ENCODE peak calls at places on chromosomes 2 and 18, in five cellular contexts. Z, I, Y, W and Q are unnamed samples.
A peak's percentile ranks its signal among the peaks of the same experiment; 100 is the strongest.

GRCh38 chr2:235011607-235011928 is 59.8 kb downstream of the SH3BP4 start:
- DNase-seq in Z (peak; percentile 77), I (no peak), Y (no peak), W (no peak), Q (no peak)

GRCh38 chr18:79200546-79201268 is 131.5 kb downstream of the ATP9B start:
- DNase-seq in Z (peak; percentile 83), I (peak; percentile 63), Y (peak; percentile 20), W (peak; percentile 30), Q (peak; percentile 71)

GRCh38 chr2:215428060-215428910 is 7.6 kb downstream of the FN1 start:
- DNase-seq in Z (no peak), I (no peak), Y (peak; percentile 13), W (no peak), Q (no peak)

GRCh38 chr2:134679740-134680139 is 39.1 kb downstream of the TMEM163 start:
- DNase-seq in Z (no peak), I (no peak), Y (no peak), W (peak; percentile 19), Q (no peak)

GRCh38 chr2:39024833-39025232 is 96.0 kb downstream of the SOS1 start:
- DNase-seq in Z (no peak), I (no peak), Y (peak; percentile 50), W (no peak), Q (no peak)

GRCh38 chr2:241560181-241560882 is 1.8 kb downstream of the BOK start:
- DNase-seq in Z (peak; percentile 52), I (no peak), Y (no peak), W (no peak), Q (no peak)

GRCh38 chr2:159875083-159875482 is 77.1 kb upstream of the CD302 start:
- DNase-seq in Z (no peak), I (no peak), Y (no peak), W (no peak), Q (no peak)

GRCh38 chr2:24613154-24613814 is 122.2 kb downstream of the NCOA1 start:
- DNase-seq in Z (peak; percentile 82), I (no peak), Y (peak; percentile 5), W (peak; percentile 0), Q (no peak)

GRCh38 chr2:138846216-138846821 is 66.1 kb upstream of the NXPH2 start:
- DNase-seq in Z (no peak), I (no peak), Y (no peak), W (no peak), Q (no peak)

GRCh38 chr2:27804146-27804545 is 32.6 kb downstream of the MRPL33 start:
- DNase-seq in Z (no peak), I (no peak), Y (peak; percentile 66), W (no peak), Q (no peak)

GRCh38 chr18:38318416-38318815 is 752.8 kb upstream of the CELF4 start:
- DNase-seq in Z (no peak), I (no peak), Y (no peak), W (no peak), Q (no peak)

GRCh38 chr2:145022671-145023330 is 502.9 kb upstream of the ZEB2 start:
- DNase-seq in Z (no peak), I (no peak), Y (peak; percentile 93), W (no peak), Q (no peak)

GRCh38 chr18:11391636-11392035 is 217.8 kb upstream of the SLC35G4 start:
- DNase-seq in Z (no peak), I (no peak), Y (peak; percentile 22), W (no peak), Q (no peak)

GRCh38 chr2:42835577-42836371 is 43.4 kb upstream of the HAAO start:
- DNase-seq in Z (no peak), I (peak; percentile 85), Y (peak; percentile 100), W (no peak), Q (peak; percentile 37)

GRCh38 chr2:109285244-109285651 is 156.2 kb downstream of the SH3RF3 start:
- DNase-seq in Z (no peak), I (no peak), Y (peak; percentile 80), W (no peak), Q (no peak)

GRCh38 chr18:62334110-62334509 is 9.0 kb downstream of the TNFRSF11A start:
- DNase-seq in Z (no peak), I (no peak), Y (peak; percentile 36), W (no peak), Q (no peak)

GRCh38 chr2:200913654-200914053 is 24.5 kb downstream of the NIF3L1 start:
- DNase-seq in Z (no peak), I (no peak), Y (peak; percentile 60), W (no peak), Q (no peak)

GRCh38 chr2:53668624-53669026 is 99.0 kb upstream of the CHAC2 start:
- DNase-seq in Z (no peak), I (no peak), Y (peak; percentile 17), W (no peak), Q (no peak)

GRCh38 chr2:201458381-201458780 is 6.8 kb downstream of the STRADB start:
- DNase-seq in Z (no peak), I (no peak), Y (no peak), W (no peak), Q (no peak)

GRCh38 chr2:119751706-119752105 is 8.0 kb upstream of the PTPN4 start:
- DNase-seq in Z (no peak), I (no peak), Y (no peak), W (no peak), Q (no peak)

GRCh38 chr2:171814883-171815282 is 79.2 kb downstream of the SLC25A12 start:
- DNase-seq in Z (no peak), I (no peak), Y (no peak), W (no peak), Q (no peak)

GRCh38 chr2:202165945-202166344 is 72.5 kb downstream of the SUMO1 start:
- DNase-seq in Z (no peak), I (no peak), Y (peak; percentile 62), W (no peak), Q (no peak)

GRCh38 chr18:76450912-76451421 is 44.1 kb downstream of the ZNF516 start:
- DNase-seq in Z (peak; percentile 70), I (peak; percentile 64), Y (peak; percentile 70), W (no peak), Q (no peak)

GRCh38 chr2:54012538-54013141 is 41.8 kb upstream of the PSME4 start:
- DNase-seq in Z (no peak), I (no peak), Y (no peak), W (no peak), Q (no peak)

GRCh38 chr2:205692095-205692494 is 9.8 kb downstream of the NRP2 start:
- DNase-seq in Z (no peak), I (no peak), Y (peak; percentile 76), W (no peak), Q (no peak)

GRCh38 chr2:187552959-187553681 is 1.1 kb downstream of the TFPI start:
- DNase-seq in Z (no peak), I (no peak), Y (peak; percentile 77), W (no peak), Q (no peak)

GRCh38 chr2:39128919-39129391 is 8.1 kb upstream of the SOS1 start:
- DNase-seq in Z (no peak), I (no peak), Y (no peak), W (peak; percentile 25), Q (no peak)

GRCh38 chr18:48897531-48897930 is 53.2 kb downstream of the SMAD7 start:
- DNase-seq in Z (no peak), I (no peak), Y (no peak), W (no peak), Q (no peak)
- H3K4me3 ChIP-seq in Z (no peak overlapping the region), I (no peak overlapping the region), Y (no peak overlapping the region), W (no peak overlapping the region), Q (no peak overlapping the region)

GRCh38 chr18:34990571-34990970 is 50.6 kb upstream of the MAPRE2 start:
- DNase-seq in Z (no peak), I (peak; percentile 24), Y (peak; percentile 42), W (no peak), Q (no peak)

GRCh38 chr18:34991561-34991960 is 49.7 kb upstream of the MAPRE2 start:
- DNase-seq in Z (no peak), I (no peak), Y (no peak), W (no peak), Q (no peak)

GRCh38 chr18:34993289-34993688 is 47.9 kb upstream of the MAPRE2 start:
- DNase-seq in Z (no peak), I (no peak), Y (no peak), W (no peak), Q (no peak)

GRCh38 chr18:34995746-34996145 is 45.5 kb upstream of the MAPRE2 start:
- DNase-seq in Z (no peak), I (no peak), Y (no peak), W (no peak), Q (no peak)

DNA sequence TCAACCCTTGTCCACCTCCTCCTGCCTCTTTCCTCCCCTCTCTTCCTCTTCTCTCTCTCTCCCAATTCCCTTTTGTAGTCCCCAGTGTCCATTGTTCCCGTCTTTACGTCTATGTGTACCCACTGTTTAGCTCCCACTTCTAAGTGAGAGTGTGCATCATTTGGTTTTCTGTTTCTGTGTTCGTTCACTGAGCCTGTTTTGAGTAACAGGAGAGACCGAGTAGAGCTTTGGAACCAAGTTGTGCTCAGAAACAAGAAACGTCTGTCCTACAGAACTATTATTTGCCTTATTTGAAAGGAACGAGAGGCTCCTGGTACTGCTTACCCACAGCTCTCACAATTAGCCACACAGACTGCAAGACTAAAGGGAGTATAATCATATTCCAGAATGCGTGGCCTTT is 50.1 kb upstream of the MAPRE2 start:
- DNase-seq in Z (no peak), I (no peak), Y (no peak), W (no peak), Q (no peak)
- H3K4me3 ChIP-seq in Z (no peak overlapping the region), I (no peak overlapping the region), Y (no peak overlapping the region), W (no peak overlapping the region), Q (no peak overlapping the region)

GRCh38 chr2:6181525-6182270 is 489.5 kb downstream of the SOX11 start:
- DNase-seq in Z (no peak), I (no peak), Y (peak; percentile 83), W (no peak), Q (no peak)
- H3K4me3 ChIP-seq in Z (no peak overlapping the region), I (no peak overlapping the region), Y (peak overlapping the region; percentile 14), W (no peak overlapping the region), Q (no peak overlapping the region)

GRCh38 chr2:229734410-229734809 is 20.1 kb upstream of the DNER start:
- DNase-seq in Z (no peak), I (no peak), Y (no peak), W (no peak), Q (no peak)

GRCh38 chr2:229731363-229731762 is 17.0 kb upstream of the DNER start:
- DNase-seq in Z (no peak), I (no peak), Y (no peak), W (no peak), Q (no peak)

GRCh38 chr2:229731916-229732315 is 17.6 kb upstream of the DNER start:
- DNase-seq in Z (no peak), I (no peak), Y (no peak), W (no peak), Q (no peak)

GRCh38 chr2:229733606-229734205 is 19.4 kb upstream of the DNER start:
- DNase-seq in Z (peak; percentile 54), I (no peak), Y (no peak), W (no peak), Q (no peak)

GRCh38 chr2:229732897-229733296 is 18.5 kb upstream of the DNER start:
- DNase-seq in Z (no peak), I (no peak), Y (no peak), W (no peak), Q (no peak)
- H3K4me3 ChIP-seq in Z (no peak overlapping the region), I (no peak overlapping the region), Y (no peak overlapping the region), W (no peak overlapping the region), Q (no peak overlapping the region)